ENCODE peak calls at places on chromosomes 7 and 10, in four cellular contexts. One of them, this sample, is unnamed.
A peak's percentile ranks its signal among the peaks of the same experiment; 100 is the strongest.

GRCh38 chr7:142811154-142811737 is 40.5 kb downstream of the PRSS2 start:
- DNase-seq in tibial artery: no peak
- DNase-seq in neural progenitor cell: peak; percentile 82
- DNase-seq in upper lobe of right lung: no peak
- DNase-seq in this sample: no peak

GRCh38 chr7:34672430-34672829 is 14.4 kb downstream of the NPSR1 start:
- DNase-seq in tibial artery: no peak
- DNase-seq in upper lobe of right lung: no peak
- DNase-seq in neural progenitor cell: no peak
- DNase-seq in this sample: no peak

GRCh38 chr10:70090951-70091350 is 38.3 kb downstream of the MACROH2A2 start:
- DNase-seq in upper lobe of right lung: no peak
- DNase-seq in tibial artery: no peak
- DNase-seq in neural progenitor cell: no peak
- DNase-seq in this sample: no peak

GRCh38 chr7:44979481-44980392 is 922 bp upstream of the MYO1G start:
- DNase-seq in upper lobe of right lung: no peak
- DNase-seq in tibial artery: no peak
- DNase-seq in neural progenitor cell: no peak
- DNase-seq in this sample: no peak

GRCh38 chr7:33886100-33886623 is 19.2 kb upstream of the BMPER start:
- DNase-seq in neural progenitor cell: peak; percentile 72
- DNase-seq in upper lobe of right lung: no peak
- DNase-seq in tibial artery: no peak
- DNase-seq in this sample: no peak

GRCh38 chr10:86348321-86349210 is 18.0 kb downstream of the GRID1 start:
- DNase-seq in upper lobe of right lung: peak; percentile 63
- DNase-seq in tibial artery: no peak
- DNase-seq in neural progenitor cell: peak; percentile 47
- DNase-seq in this sample: no peak

GRCh38 chr7:122166708-122167107 is 22.7 kb upstream of the AASS start:
- DNase-seq in tibial artery: no peak
- DNase-seq in upper lobe of right lung: no peak
- DNase-seq in neural progenitor cell: no peak
- DNase-seq in this sample: no peak

GRCh38 chr7:76426246-76426645 is 1.5 kb downstream of the ZP3 start:
- DNase-seq in tibial artery: peak; percentile 60
- DNase-seq in upper lobe of right lung: no peak
- DNase-seq in neural progenitor cell: no peak
- DNase-seq in this sample: no peak

GRCh38 chr10:104318096-104318725 is 20.1 kb downstream of the ITPRIP start:
- DNase-seq in neural progenitor cell: no peak
- DNase-seq in tibial artery: peak; percentile 60
- DNase-seq in upper lobe of right lung: peak; percentile 38
- DNase-seq in this sample: no peak

GRCh38 chr10:104316321-104317099 is 21.8 kb downstream of the ITPRIP start:
- DNase-seq in tibial artery: peak; percentile 46
- DNase-seq in upper lobe of right lung: no peak
- DNase-seq in neural progenitor cell: peak; percentile 39
- DNase-seq in this sample: no peak

GRCh38 chr10:104315486-104315921 is 22.8 kb downstream of the ITPRIP start:
- DNase-seq in tibial artery: no peak
- DNase-seq in neural progenitor cell: no peak
- DNase-seq in upper lobe of right lung: peak; percentile 57
- DNase-seq in this sample: no peak

GRCh38 chr10:104317195-104318095 is 20.8 kb downstream of the ITPRIP start:
- DNase-seq in upper lobe of right lung: peak; percentile 26
- DNase-seq in neural progenitor cell: no peak
- DNase-seq in tibial artery: peak; percentile 64
- DNase-seq in this sample: no peak

DNA sequence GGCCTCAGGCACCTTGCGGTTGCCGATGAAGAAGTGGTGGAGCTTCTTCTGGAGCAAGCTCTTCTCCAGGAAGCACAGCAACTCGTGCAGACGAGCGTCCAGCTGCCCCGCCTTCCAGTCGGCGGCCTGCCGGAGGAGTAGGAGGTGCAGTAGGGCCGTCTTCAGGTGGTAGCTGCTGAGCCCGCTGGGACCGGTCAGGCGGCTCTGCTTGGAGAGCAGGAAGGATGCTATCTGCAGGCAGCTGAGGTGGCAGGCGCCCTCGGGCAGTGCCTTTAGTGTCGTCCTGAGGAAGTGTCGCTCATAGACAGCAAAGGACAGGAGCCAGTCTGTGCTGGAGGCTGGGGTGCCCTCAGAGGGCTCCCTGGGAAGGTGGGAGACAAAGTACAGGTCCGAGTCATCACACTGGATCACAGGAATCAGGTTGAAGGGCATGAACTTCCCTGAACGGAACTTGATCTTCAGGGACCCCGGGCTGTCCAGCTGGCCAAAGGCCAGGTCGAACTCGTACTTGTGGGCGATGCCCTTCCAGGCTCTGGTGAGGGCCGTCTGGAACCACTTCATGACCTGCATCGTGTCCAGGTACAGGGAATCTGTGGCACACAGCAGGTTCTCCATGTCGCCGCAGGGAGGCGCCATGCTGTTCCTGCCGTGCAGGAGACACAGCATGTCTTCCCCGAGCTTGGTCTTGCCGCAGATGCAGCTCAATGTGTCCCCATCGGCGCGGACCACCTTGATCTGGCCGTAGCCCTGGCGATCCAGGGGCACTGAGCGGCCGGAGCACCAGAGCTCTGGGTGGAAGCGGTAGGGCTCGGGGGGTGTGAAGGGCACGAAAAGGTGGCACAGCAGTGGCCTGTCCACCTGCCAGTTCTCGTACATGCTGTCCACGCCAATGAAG is 23.4 kb downstream of the ITPRIP start:
- DNase-seq in neural progenitor cell: no peak
- DNase-seq in upper lobe of right lung: peak; percentile 60
- DNase-seq in tibial artery: no peak
- DNase-seq in this sample: no peak
- H3K36me3 ChIP-seq in neural progenitor cell: no peaks in the 10 kb centered on the region
- H3K36me3 ChIP-seq in upper lobe of right lung: peaks cover 44% of the 10 kb centered on the region
- H3K36me3 ChIP-seq in tibial artery: peaks cover 41% of the 10 kb centered on the region
- H3K36me3 ChIP-seq in this sample: peaks cover 46% of the 10 kb centered on the region

GRCh38 chr10:100877451-100877850 is 35.3 kb upstream of the SLF2 start:
- DNase-seq in tibial artery: no peak
- DNase-seq in neural progenitor cell: no peak
- DNase-seq in upper lobe of right lung: no peak
- DNase-seq in this sample: no peak

GRCh38 chr10:100878291-100878910 is 34.4 kb upstream of the SLF2 start:
- DNase-seq in neural progenitor cell: peak; percentile 91
- DNase-seq in tibial artery: no peak
- DNase-seq in upper lobe of right lung: no peak
- DNase-seq in this sample: no peak

GRCh38 chr10:100881552-100882250 is 31.1 kb upstream of the SLF2 start:
- DNase-seq in neural progenitor cell: no peak
- DNase-seq in upper lobe of right lung: peak; percentile 20
- DNase-seq in tibial artery: no peak
- DNase-seq in this sample: no peak

GRCh38 chr10:100882251-100882643 is 30.5 kb upstream of the SLF2 start:
- DNase-seq in neural progenitor cell: no peak
- DNase-seq in tibial artery: no peak
- DNase-seq in upper lobe of right lung: no peak
- DNase-seq in this sample: no peak

GRCh38 chr10:100879741-100880360 is 32.9 kb upstream of the SLF2 start:
- DNase-seq in tibial artery: no peak
- DNase-seq in upper lobe of right lung: no peak
- DNase-seq in neural progenitor cell: peak; percentile 41
- DNase-seq in this sample: no peak
- TF ChIP-seq CTCF in tibial artery: no peak
- TF ChIP-seq CTCF in upper lobe of right lung: no peak
- TF ChIP-seq CTCF in neural progenitor cell: peak; percentile 7
- TF ChIP-seq CTCF in this sample: no peak

GRCh38 chr7:145030754-145031153 is 194.9 kb upstream of the TPK1 start:
- DNase-seq in upper lobe of right lung: no peak
- DNase-seq in tibial artery: no peak
- DNase-seq in neural progenitor cell: no peak
- DNase-seq in this sample: no peak
- H3K36me3 ChIP-seq in upper lobe of right lung: no peaks in the 10 kb centered on the region
- H3K36me3 ChIP-seq in tibial artery: no peaks in the 10 kb centered on the region
- H3K36me3 ChIP-seq in neural progenitor cell: no peaks in the 10 kb centered on the region
- H3K36me3 ChIP-seq in this sample: no peaks in the 10 kb centered on the region

DNA sequence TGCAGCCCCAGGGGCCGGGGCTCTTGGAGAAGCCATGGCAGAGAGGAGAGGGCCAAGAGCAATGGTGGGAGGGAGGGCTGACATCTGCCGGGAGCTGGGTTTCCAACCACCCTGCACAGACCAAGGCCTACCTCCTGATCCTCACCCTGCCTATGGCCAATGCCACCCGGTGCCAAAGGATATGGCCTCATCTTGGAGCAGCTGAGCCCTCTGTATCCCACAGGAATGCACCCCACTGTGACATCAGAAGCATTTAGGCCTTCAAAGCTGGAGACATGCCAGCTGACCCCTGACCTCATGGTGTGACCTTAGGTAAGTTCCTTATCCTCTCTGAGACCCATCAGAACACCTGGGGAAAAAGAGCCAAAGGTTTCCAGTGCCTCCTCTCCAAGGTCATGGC is 113.6 kb upstream of the ZMIZ1 start:
- DNase-seq in tibial artery: no peak
- DNase-seq in neural progenitor cell: no peak
- DNase-seq in upper lobe of right lung: no peak
- DNase-seq in this sample: no peak
- TF ChIP-seq CTCF in tibial artery: no peak
- TF ChIP-seq CTCF in neural progenitor cell: no peak
- TF ChIP-seq CTCF in upper lobe of right lung: no peak
- TF ChIP-seq CTCF in this sample: no peak

DNA sequence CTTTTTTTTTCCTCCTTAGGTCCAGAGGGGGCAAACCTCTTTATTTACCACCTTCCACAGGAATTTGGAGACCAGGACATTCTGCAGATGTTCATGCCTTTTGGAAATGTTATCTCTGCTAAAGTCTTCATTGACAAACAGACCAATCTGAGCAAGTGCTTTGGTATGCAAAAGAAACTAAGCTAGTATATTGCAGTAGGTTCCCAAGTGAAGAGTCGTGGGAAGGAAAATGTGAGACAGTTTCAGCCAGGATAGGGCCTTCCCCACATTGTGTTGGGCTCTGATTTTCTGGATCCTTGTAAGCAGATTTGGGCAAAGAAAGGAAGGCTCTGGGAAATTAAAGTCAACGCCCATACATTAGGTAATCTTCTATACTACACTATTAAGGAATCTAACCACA is 285.6 kb downstream of the USP6NL start:
- DNase-seq in neural progenitor cell: no peak
- DNase-seq in upper lobe of right lung: no peak
- DNase-seq in tibial artery: no peak
- DNase-seq in this sample: no peak
- H3K36me3 ChIP-seq in neural progenitor cell: no peaks in the 10 kb centered on the region
- H3K36me3 ChIP-seq in upper lobe of right lung: peaks cover 97% of the 10 kb centered on the region
- H3K36me3 ChIP-seq in tibial artery: peaks cover 35% of the 10 kb centered on the region
- H3K36me3 ChIP-seq in this sample: peaks cover 13% of the 10 kb centered on the region

GRCh38 chr10:58963101-58963534 is 213.3 kb upstream of the PHYHIPL start:
- DNase-seq in tibial artery: no peak
- DNase-seq in upper lobe of right lung: no peak
- DNase-seq in neural progenitor cell: peak; percentile 72
- DNase-seq in this sample: no peak
- TF ChIP-seq CTCF in tibial artery: no peak
- TF ChIP-seq CTCF in upper lobe of right lung: no peak
- TF ChIP-seq CTCF in neural progenitor cell: peak; percentile 71
- TF ChIP-seq CTCF in this sample: no peak

GRCh38 chr7:29935111-29935510 is 54.5 kb downstream of the SCRN1 start:
- DNase-seq in tibial artery: no peak
- DNase-seq in neural progenitor cell: no peak
- DNase-seq in upper lobe of right lung: no peak
- DNase-seq in this sample: no peak

GRCh38 chr7:29940199-29940598 is 49.4 kb downstream of the SCRN1 start:
- DNase-seq in neural progenitor cell: no peak
- DNase-seq in tibial artery: no peak
- DNase-seq in upper lobe of right lung: no peak
- DNase-seq in this sample: no peak

GRCh38 chr7:29937132-29937531 is 52.5 kb downstream of the SCRN1 start:
- DNase-seq in neural progenitor cell: no peak
- DNase-seq in upper lobe of right lung: no peak
- DNase-seq in tibial artery: no peak
- DNase-seq in this sample: no peak
- H3K36me3 ChIP-seq in neural progenitor cell: peaks cover 9% of the 10 kb centered on the region
- H3K36me3 ChIP-seq in upper lobe of right lung: peaks cover 38% of the 10 kb centered on the region
- H3K36me3 ChIP-seq in tibial artery: peaks cover 70% of the 10 kb centered on the region
- H3K36me3 ChIP-seq in this sample: peaks cover 69% of the 10 kb centered on the region

DNA sequence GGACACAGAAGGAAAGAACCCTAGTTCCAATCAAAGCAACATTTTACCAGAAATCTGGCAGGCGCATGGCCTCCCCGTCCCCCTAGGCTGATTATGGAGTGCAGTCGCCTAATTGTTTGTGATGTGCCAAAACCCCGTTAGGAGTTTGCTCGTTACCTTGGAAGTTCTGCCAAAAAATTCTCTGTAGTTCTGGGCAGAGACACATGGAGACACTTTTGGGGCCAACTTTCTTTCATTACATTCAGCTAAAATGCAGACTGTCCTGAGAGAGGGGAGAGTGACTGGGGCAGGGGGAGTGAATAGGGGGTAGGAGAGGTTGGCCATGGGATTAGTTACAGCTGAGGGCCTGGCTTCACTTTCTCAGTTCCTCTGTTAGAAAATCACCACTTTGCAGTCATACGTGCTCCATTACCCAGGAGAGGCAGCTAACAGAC is 158.0 kb upstream of the NPVF start:
- DNase-seq in neural progenitor cell: no peak
- DNase-seq in upper lobe of right lung: no peak
- DNase-seq in tibial artery: no peak
- DNase-seq in this sample: no peak
- TF ChIP-seq CTCF in neural progenitor cell: no peak
- TF ChIP-seq CTCF in upper lobe of right lung: no peak
- TF ChIP-seq CTCF in tibial artery: no peak
- TF ChIP-seq CTCF in this sample: no peak

GRCh38 chr7:42702647-42703046 is 209.2 kb downstream of the C7orf25 start:
- DNase-seq in tibial artery: no peak
- DNase-seq in neural progenitor cell: no peak
- DNase-seq in upper lobe of right lung: no peak
- DNase-seq in this sample: no peak
- H3K36me3 ChIP-seq in tibial artery: no peaks in the 10 kb centered on the region
- H3K36me3 ChIP-seq in neural progenitor cell: no peaks in the 10 kb centered on the region
- H3K36me3 ChIP-seq in upper lobe of right lung: no peaks in the 10 kb centered on the region
- H3K36me3 ChIP-seq in this sample: no peaks in the 10 kb centered on the region

GRCh38 chr10:101233443-101233842 is 4.2 kb upstream of the LBX1 start:
- DNase-seq in tibial artery: no peak
- DNase-seq in upper lobe of right lung: no peak
- DNase-seq in neural progenitor cell: no peak
- DNase-seq in this sample: no peak
- TF ChIP-seq CTCF in tibial artery: no peak
- TF ChIP-seq CTCF in upper lobe of right lung: no peak
- TF ChIP-seq CTCF in neural progenitor cell: no peak
- TF ChIP-seq CTCF in this sample: no peak

This sample was measured in ascending aorta.